ENCODE peak calls at places on chromosomes 1 and 21, in five cellular contexts. F is ovary, T is Peyer's patch, C is mucosa of descending colon, E is PC-9. J is an unnamed sample.

GRCh38 chr1:11078631-11079030 is 18.8 kb upstream of the SRM start:
- DNase-seq in F (no peak), T (no peak), C (no peak), E (no peak), J (no peak)

GRCh38 chr21:31993826-31994791 is 121.3 kb downstream of the HUNK start:
- DNase-seq in F (no peak), T (no peak), C (no peak), E (no peak), J (no peak)

GRCh38 chr1:232368821-232369321 is 261.1 kb downstream of the SIPA1L2 start:
- DNase-seq in F (no peak), T (no peak), C (no peak), E (no peak), J (no peak)

GRCh38 chr1:203650012-203650836 is 23.6 kb downstream of the ATP2B4 start:
- DNase-seq in F (peak), T (peak), C (peak), E (peak), J (no peak)

GRCh38 chr1:32321712-32322291 is 14.2 kb downstream of the MARCKSL1 start:
- DNase-seq in F (no peak), T (peak), C (peak), E (peak), J (peak)

GRCh38 chr1:110707257-110707656 is 32.5 kb upstream of the KCNA3 start:
- DNase-seq in F (no peak), T (no peak), C (no peak), E (no peak), J (no peak)

GRCh38 chr1:15430787-15431570 is 7.3 kb upstream of the CTRC start:
- DNase-seq in F (peak), T (peak), C (peak), E (no peak), J (no peak)

GRCh38 chr1:51296379-51297357 is 33.7 kb downstream of the TTC39A start:
- DNase-seq in F (peak), T (peak), C (peak), E (peak), J (peak)

GRCh38 chr21:41210405-41211040 is 42.6 kb downstream of the BACE2 start:
- DNase-seq in F (no peak), T (no peak), C (no peak), E (no peak), J (no peak)

GRCh38 chr1:75134939-75135828 is 996 bp downstream of the LHX8 start:
- DNase-seq in F (no peak), T (no peak), C (no peak), E (no peak), J (no peak)

GRCh38 chr1:47791879-47792608 is 205.1 kb downstream of the TRABD2B start:
- DNase-seq in F (no peak), T (no peak), C (no peak), E (no peak), J (no peak)

GRCh38 chr1:23421752-23422312 is 2.7 kb downstream of the TCEA3 start:
- DNase-seq in F (no peak), T (no peak), C (no peak), E (no peak), J (no peak)
- TF ChIP-seq CTCF in F (no peak), T (peak), C (no peak), E (no peak), J (no peak)

DNA sequence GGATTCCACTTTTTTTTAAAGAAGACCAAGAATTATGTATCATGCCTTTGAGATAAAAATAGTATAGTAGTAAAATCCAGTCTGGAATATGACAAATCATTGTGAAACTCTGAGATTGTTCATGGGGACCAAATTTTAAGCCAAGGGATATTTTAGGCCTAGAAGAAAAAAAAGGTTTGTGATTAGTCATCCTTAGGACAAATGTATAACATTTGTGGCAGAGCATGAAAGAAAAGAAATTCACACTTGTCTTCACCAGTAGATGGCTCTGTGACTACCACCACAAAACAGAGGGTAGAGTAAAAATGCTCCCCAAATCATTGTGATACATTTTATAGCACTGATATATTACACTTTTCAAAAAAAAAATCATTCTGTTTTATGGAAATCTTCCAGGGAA is 226.1 kb downstream of the KCTD3 start:
- DNase-seq in F (no peak), T (no peak), C (no peak), E (no peak), J (no peak)
- TF ChIP-seq CTCF in F (no peak), T (no peak), C (no peak), E (no peak), J (peak)

GRCh38 chr1:167409183-167409582 is 109.1 kb downstream of the CD247 start:
- DNase-seq in F (no peak), T (no peak), C (no peak), E (no peak), J (no peak)
- TF ChIP-seq CTCF in F (no peak), T (peak), C (no peak), E (peak), J (peak)

GRCh38 chr1:242523968-242524570 is 428 bp downstream of the PLD5 start:
- DNase-seq in F (peak), T (no peak), C (peak), E (no peak), J (no peak)
- TF ChIP-seq CTCF in F (no peak), T (no peak), C (no peak), E (no peak), J (no peak)

GRCh38 chr1:65021792-65022191 is 55.4 kb upstream of the JAK1 start:
- DNase-seq in F (no peak), T (no peak), C (no peak), E (no peak), J (no peak)

GRCh38 chr1:65026235-65026634 is 59.9 kb upstream of the JAK1 start:
- DNase-seq in F (no peak), T (no peak), C (no peak), E (no peak), J (no peak)

GRCh38 chr1:65022264-65022663 is 55.9 kb upstream of the JAK1 start:
- DNase-seq in F (no peak), T (no peak), C (no peak), E (no peak), J (no peak)

GRCh38 chr1:65025794-65026193 is 59.4 kb upstream of the JAK1 start:
- DNase-seq in F (no peak), T (no peak), C (no peak), E (no peak), J (no peak)

GRCh38 chr1:65020774-65021173 is 54.4 kb upstream of the JAK1 start:
- DNase-seq in F (no peak), T (no peak), C (no peak), E (no peak), J (no peak)
- TF ChIP-seq CTCF in F (no peak), T (peak), C (no peak), E (peak), J (peak)

J was measured in LNCaP clone FGC.